ENCODE peak calls at places on chromosomes 11 and 22, in six cellular contexts. R is CD8-positive, alpha-beta T cell; Z is body of pancreas; Q is CD8-positive, alpha-beta memory T cell; F is suprapubic skin; P is kidney. V is an unnamed sample. For H3K4me1, the result is how much of the 10 kb centered on the place peaks cover.

GRCh38 chr22:34036936-34037335 is 116.7 kb upstream of the LARGE1 start:
- DNase-seq in R (no peak), F (no peak), Q (no peak), Z (no peak), P (no peak), V (no peak)

GRCh38 chr11:67572747-67573419 is 10.7 kb upstream of the GSTP1 start:
- DNase-seq in F (no peak), Z (peak), P (no peak), R (no peak), Q (no peak), V (peak)

GRCh38 chr11:70203749-70204465 is 811 bp downstream of the FADD start:
- DNase-seq in Q (peak), F (no peak), R (peak), Z (peak), P (no peak), V (no peak)

GRCh38 chr22:30078320-30079311 is 1.6 kb upstream of the HORMAD2 start:
- DNase-seq in F (no peak), Z (peak), Q (peak), R (no peak), P (no peak), V (peak)

GRCh38 chr11:60700689-60701508 is 1.5 kb downstream of the MS4A8 start:
- DNase-seq in P (no peak), Z (peak), F (no peak), R (no peak), Q (no peak), V (no peak)

GRCh38 chr11:5815534-5815933 is 6.8 kb downstream of the OR52N2 start:
- DNase-seq in R (no peak), Z (no peak), Q (no peak), P (no peak), F (no peak), V (no peak)

GRCh38 chr22:45612451-45612901 is 59.2 kb upstream of the ATXN10 start:
- DNase-seq in F (peak), R (peak), Z (no peak), Q (peak), P (peak), V (no peak)

GRCh38 chr11:85530596-85530995 is 96.5 kb downstream of the DLG2 start:
- DNase-seq in Q (no peak), F (no peak), Z (no peak), P (no peak), R (no peak), V (no peak)

GRCh38 chr22:49976439-49977175 is 16.0 kb downstream of the PIM3 start:
- DNase-seq in P (no peak), Z (no peak), F (no peak), Q (no peak), R (no peak), V (no peak)

GRCh38 chr11:71304491-71304890 is 52.1 kb upstream of the SHANK2 start:
- DNase-seq in F (peak), P (no peak), Q (no peak), Z (no peak), R (no peak), V (no peak)

GRCh38 chr11:68574308-68574707 is 110.0 kb upstream of the GAL start:
- DNase-seq in P (no peak), R (no peak), Q (no peak), Z (no peak), F (no peak), V (no peak)

GRCh38 chr11:134170909-134171281 is 52.9 kb downstream of the NCAPD3 start:
- DNase-seq in R (no peak), Q (no peak), F (no peak), P (no peak), Z (no peak), V (no peak)

GRCh38 chr22:19707347-19708322 is 6.7 kb upstream of the SEPTIN5 start:
- DNase-seq in F (peak), P (peak), Z (no peak), Q (no peak), R (no peak), V (no peak)

GRCh38 chr11:3148990-3149851 is 15.9 kb downstream of the OSBPL5 start:
- DNase-seq in R (no peak), F (no peak), Z (no peak), Q (no peak), P (no peak), V (no peak)

GRCh38 chr11:109197656-109198055 is 224.3 kb upstream of the C11orf87 start:
- DNase-seq in P (no peak), R (no peak), F (no peak), Q (no peak), Z (no peak), V (no peak)

GRCh38 chr11:81644239-81644840 is 1089.3 kb downstream of the FAM181B start:
- DNase-seq in F (no peak), R (no peak), Z (no peak), Q (peak), P (no peak), V (no peak)

GRCh38 chr11:119530503-119530902 is 107.5 kb upstream of the THY1 start:
- DNase-seq in Q (no peak), Z (no peak), R (no peak), P (peak), F (no peak), V (no peak)

GRCh38 chr11:6269994-6270393 is 10.4 kb downstream of the CCKBR start:
- DNase-seq in R (no peak), F (no peak), Z (no peak), P (no peak), Q (no peak), V (no peak)

GRCh38 chr22:45261407-45262088 is 20.9 kb upstream of the KIAA0930 start:
- DNase-seq in Q (no peak), R (no peak), Z (no peak), F (no peak), P (no peak), V (no peak)

GRCh38 chr11:57662893-57663292 is 5.0 kb upstream of the ZDHHC5 start:
- DNase-seq in F (no peak), Q (no peak), R (no peak), Z (no peak), P (no peak), V (no peak)

GRCh38 chr11:27722117-27722844 is 22.0 kb upstream of the BDNF start:
- DNase-seq in F (no peak), R (no peak), Q (no peak), Z (no peak), P (peak), V (no peak)

GRCh38 chr11:82883853-82884252 is 16.4 kb downstream of the PRCP start:
- DNase-seq in Q (no peak), R (no peak), Z (no peak), F (no peak), P (no peak), V (no peak)

GRCh38 chr11:14635559-14635958 is 8.0 kb upstream of the PDE3B start:
- DNase-seq in F (no peak), R (no peak), Z (no peak), P (no peak), Q (no peak), V (no peak)
- H3K27ac ChIP-seq in F (no peak), R (no peak), Z (no peak), P (no peak), Q (no peak), V (peak)

GRCh38 chr11:65786786-65787636 is at the start of gene OVOL1:
- DNase-seq in P (peak), Z (peak), F (peak), Q (peak), R (no peak), V (peak)
- H3K4me3 ChIP-seq in P (peak), Z (peak), F (peak), Q (no peak), R (peak), V (no peak)

DNA sequence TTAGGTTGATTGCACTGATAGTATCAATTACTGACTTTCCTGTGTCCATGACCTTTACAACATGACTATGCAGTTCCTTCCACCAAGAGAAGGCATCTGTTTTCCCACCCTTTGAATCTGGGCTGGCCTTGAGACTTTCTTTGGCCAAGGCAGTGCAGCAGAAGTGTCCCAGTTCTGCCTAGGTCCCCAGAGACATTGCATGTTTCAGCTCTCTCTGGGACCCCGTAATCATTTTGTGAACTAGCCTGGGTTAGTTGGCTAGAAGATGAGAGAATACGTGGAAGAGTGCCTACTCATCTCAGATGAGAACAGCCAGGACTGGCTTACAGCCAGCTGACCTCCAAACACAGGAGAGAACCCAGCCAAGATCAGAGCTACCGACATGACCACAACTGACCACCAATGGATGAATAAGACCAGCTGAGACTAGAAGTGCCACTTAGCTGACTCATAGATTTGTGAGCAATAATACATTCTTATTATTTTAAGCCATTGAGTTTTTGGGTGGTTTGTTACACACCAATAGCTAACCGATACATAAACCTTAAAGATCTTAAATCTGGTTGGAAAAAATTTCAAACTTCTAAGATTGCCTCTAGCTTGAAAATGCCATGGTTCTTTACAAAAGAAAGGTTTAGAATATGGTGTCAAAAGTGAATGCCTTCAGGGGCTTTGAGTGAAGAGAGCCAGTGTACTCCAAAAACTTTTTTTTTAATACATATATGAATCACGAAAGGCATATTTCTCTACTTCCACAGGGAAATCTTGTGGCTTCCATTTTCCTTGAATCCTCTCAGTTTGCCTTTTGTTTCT is 145.2 kb downstream of the FBXO7 start:
- DNase-seq in F (no peak), Z (peak), Q (no peak), P (no peak), R (no peak), V (no peak)
- H3K4me1 ChIP-seq in F (half or more), Z (under half), Q (under half), P (half or more), R (under half), V (under half)

GRCh38 chr11:14906614-14907392 is 14.8 kb upstream of the CYP2R1 start:
- DNase-seq in Q (no peak), F (no peak), Z (no peak), P (no peak), R (no peak), V (no peak)
- H3K27ac ChIP-seq in Q (no peak), F (no peak), Z (peak), P (no peak), R (no peak), V (no peak)

DNA sequence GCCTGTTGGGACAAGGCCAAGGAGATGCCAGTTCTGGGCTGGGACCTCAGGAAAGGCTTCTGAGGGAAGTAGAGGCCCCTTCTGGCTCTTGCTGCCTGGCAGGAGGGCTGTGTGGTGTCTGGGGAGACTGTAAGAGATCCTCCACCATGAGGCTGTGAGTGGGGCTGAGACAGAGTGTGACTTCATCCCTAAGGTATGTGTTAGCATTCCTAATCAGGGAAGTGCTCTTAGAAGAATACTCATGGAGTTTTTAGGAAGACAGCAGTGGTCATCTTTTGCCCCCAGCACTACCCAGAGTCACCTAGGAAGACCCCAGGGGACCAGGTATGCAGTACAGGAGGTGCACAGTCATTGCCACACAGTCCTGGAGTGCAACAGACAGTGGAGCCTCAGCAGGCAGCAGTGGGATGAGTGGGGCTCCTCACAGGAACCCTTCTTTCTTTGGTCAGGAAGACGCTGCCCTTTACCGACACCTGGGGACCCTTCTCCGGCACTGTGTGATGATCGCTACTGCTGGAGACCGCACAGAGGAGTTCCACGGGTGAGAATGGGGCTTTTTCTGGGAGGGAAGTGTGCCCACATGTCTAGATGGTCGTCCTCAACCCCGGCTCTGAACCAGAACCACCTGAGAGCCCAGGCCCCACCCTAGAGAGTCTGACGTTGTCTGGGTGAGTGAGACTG is 2.8 kb downstream of the RIC8A start:
- DNase-seq in R (no peak), Z (no peak), F (peak), Q (no peak), P (peak), V (no peak)
- H3K4me3 ChIP-seq in R (no peak), Z (no peak), F (peak), Q (no peak), P (no peak), V (no peak)

GRCh38 chr22:17918840-17919239 is 105.5 kb downstream of the MICAL3 start:
- DNase-seq in Z (no peak), R (no peak), P (no peak), Q (no peak), F (peak), V (no peak)
- H3K4me1 ChIP-seq in Z (under half), R (under half), P (under half), Q (under half), F (under half), V (under half)

DNA sequence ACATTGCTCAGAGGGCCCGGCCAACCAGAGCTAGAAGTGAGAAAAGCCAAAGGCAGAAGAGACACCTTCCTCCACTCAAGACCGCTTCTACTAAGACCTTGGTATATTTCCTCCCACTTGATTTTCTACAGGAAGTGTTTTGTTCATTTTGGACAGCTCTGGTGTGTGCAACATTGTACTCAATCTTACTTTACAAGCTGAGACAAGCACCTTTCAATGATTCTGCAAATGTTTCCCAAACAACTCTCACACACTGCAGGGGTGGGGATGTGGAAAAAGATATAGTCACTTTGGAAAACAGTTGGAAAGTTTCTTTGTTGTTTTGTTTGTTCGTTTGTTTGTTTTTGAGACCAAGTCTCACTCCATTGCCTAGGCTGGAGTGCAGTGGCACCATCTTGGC is 15.7 kb downstream of the MYO18B start:
- DNase-seq in F (no peak), R (no peak), P (no peak), Z (no peak), Q (no peak), V (no peak)
- H3K27ac ChIP-seq in F (no peak), R (no peak), P (no peak), Z (no peak), Q (no peak), V (no peak)

GRCh38 chr11:1486054-1486825 is at the start of gene MOB2:
- DNase-seq in P (peak), Z (peak), Q (no peak), F (no peak), R (no peak), V (peak)

GRCh38 chr11:1488575-1489180 is 2.1 kb upstream of the MOB2 start:
- DNase-seq in Q (no peak), P (peak), R (no peak), F (no peak), Z (peak), V (no peak)

GRCh38 chr11:1485504-1485885 is 1.1 kb downstream of the MOB2 start:
- DNase-seq in Q (no peak), F (no peak), P (peak), Z (peak), R (no peak), V (no peak)

GRCh38 chr11:1487851-1488574 is 1.4 kb upstream of the MOB2 start:
- DNase-seq in R (no peak), Q (no peak), F (no peak), Z (peak), P (peak), V (peak)

GRCh38 chr11:1487091-1487850 is 692 bp upstream of the MOB2 start:
- DNase-seq in Z (peak), F (no peak), Q (no peak), R (no peak), P (peak), V (no peak)
- H3K4me3 ChIP-seq in Z (no peak), F (no peak), Q (no peak), R (no peak), P (no peak), V (no peak)

DNA sequence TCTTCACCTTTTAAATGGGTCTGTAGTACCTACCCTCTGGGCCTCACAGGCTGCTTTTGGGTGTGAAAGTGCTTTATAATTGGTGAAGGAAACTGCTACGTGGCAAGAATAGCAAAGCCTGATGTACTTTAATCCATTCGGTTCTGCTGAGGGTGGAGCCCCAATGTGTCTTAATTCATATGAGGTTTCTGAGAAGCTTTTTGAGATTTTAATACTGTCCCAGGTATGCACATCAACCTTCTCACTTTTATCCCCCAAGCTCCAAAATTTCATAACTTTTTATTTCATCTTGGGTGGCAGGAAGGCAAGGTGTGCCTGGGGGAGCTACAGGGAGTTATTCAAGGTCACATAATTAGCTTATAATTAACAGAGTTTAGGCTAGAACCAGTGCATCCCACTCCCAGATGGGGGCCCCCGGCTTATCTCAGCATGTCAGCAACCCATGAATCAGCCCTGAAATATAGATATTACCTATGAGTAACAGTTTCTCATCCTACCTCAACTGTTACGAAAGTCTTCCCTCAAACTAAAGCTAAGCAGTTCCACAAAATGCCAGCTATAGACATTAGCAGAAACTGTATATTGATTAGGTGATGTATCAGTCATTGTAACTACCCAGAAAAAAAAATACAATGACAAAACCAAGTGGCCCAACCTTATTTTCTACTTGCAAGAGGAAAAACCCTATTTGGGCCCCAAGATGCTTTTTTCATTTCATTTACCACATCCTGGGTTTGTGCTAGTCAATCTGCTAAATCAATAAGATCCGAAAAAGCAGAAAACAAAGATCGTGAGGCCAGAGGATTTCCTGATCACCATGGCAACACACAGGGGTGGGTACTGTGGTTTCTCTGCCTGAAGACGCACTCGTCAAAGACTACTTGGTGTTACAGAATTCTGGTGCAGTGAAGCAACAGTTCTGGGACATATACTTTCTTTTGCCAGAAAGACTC is 26.7 kb downstream of the CD44 start:
- DNase-seq in P (no peak), F (no peak), R (peak), Q (peak), Z (no peak), V (no peak)
- H3K4me1 ChIP-seq in P (under half), F (half or more), R (half or more), Q (half or more), Z (half or more), V (half or more)

DNA sequence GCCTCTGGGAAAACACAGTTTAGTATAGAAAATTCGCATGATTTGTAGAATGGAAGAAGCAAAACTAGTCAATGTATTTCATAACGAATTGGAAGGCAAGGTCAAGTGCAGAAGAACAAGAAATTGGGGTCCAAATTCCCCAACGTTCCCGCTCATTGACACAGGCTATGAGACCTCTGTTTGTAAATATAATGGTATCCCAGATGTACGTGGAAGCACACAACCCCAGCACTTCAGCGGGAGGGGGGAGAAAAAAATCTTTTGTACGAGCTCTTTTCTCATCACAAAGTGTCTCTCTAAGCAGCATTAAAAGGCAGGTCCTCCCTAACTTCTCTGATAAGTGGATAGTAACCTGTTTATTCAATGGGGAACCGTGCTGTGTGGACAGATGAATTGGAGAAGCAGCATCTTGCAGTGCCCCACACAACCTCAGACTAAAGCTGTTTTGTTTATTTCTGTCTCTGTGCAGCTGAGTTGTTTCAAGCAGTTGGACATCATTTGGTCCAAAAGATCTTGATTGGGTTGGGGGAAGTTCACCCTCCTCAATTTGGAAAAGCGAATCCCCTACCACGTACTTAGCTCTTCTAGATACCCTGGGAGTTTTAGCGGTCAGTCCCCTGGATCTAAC is 1.1 kb upstream of the GAB2 start:
- DNase-seq in Z (no peak), F (no peak), R (no peak), P (no peak), Q (no peak), V (no peak)
- H3K27ac ChIP-seq in Z (peak), F (peak), R (no peak), P (no peak), Q (peak), V (peak)